ENCODE peak calls at places on chromosomes 5 and 9, in six cellular contexts. E, U, X, B, K and M are unnamed samples.

GRCh38 chr5:2992806-2993205 is 241.3 kb upstream of the IRX2 start:
- DNase-seq in X (no peak), K (no peak), U (no peak), B (no peak), E (no peak), M (no peak)

GRCh38 chr5:83987513-83988292 is 267.0 kb upstream of the HAPLN1 start:
- DNase-seq in B (no peak), K (no peak), U (no peak), X (no peak), E (no peak), M (no peak)

GRCh38 chr9:105044458-105044857 is 116.5 kb upstream of the ABCA1 start:
- DNase-seq in U (no peak), K (no peak), B (no peak), E (no peak), X (no peak), M (no peak)

GRCh38 chr9:133992780-133993634 is 883 bp upstream of the VAV2 start:
- DNase-seq in B (peak; percentile 89), K (peak; percentile 77), X (no peak), E (peak; percentile 77), U (peak; percentile 84), M (peak; percentile 84)

GRCh38 chr9:34413229-34413852 is 36.6 kb upstream of the MYORG start:
- DNase-seq in X (no peak), B (peak; percentile 59), K (no peak), U (peak; percentile 77), E (peak; percentile 31), M (no peak)

GRCh38 chr5:147446528-147446927 is 63.3 kb downstream of the DPYSL3 start:
- DNase-seq in E (no peak), K (no peak), B (no peak), X (no peak), U (no peak), M (no peak)

GRCh38 chr5:96669919-96670318 is 7.7 kb downstream of the CAST start:
- DNase-seq in K (no peak), B (no peak), X (no peak), U (no peak), E (no peak), M (no peak)

GRCh38 chr5:169945831-169946261 is 34.4 kb downstream of the INSYN2B start:
- DNase-seq in E (no peak), K (no peak), B (no peak), X (no peak), U (peak; percentile 49), M (no peak)

GRCh38 chr5:78920604-78921003 is 64.5 kb downstream of the ARSB start:
- DNase-seq in E (no peak), B (peak; percentile 11), K (no peak), U (no peak), X (no peak), M (no peak)

GRCh38 chr5:56668996-56669395 is 146.4 kb upstream of the MAP3K1 start:
- DNase-seq in X (no peak), K (no peak), E (peak; percentile 58), U (no peak), B (no peak), M (no peak)

GRCh38 chr9:83327750-83328622 is 210.2 kb downstream of the FRMD3 start:
- DNase-seq in X (no peak), U (no peak), E (no peak), B (no peak), K (no peak), M (no peak)
- TF ChIP-seq TAF1 in X (no peak), U (no peak), E (no peak), B (no peak), K (no peak), M (no peak)

GRCh38 chr9:128342971-128343680 is 2.8 kb downstream of the SLC27A4 start:
- DNase-seq in E (no peak), X (no peak), K (no peak), U (no peak), B (no peak), M (no peak)

GRCh38 chr9:128337972-128338371 is 2.4 kb upstream of the SLC27A4 start:
- DNase-seq in K (no peak), U (no peak), B (no peak), E (no peak), X (no peak), M (no peak)

GRCh38 chr9:128341435-128341849 is 1.1 kb downstream of the SLC27A4 start:
- DNase-seq in U (peak; percentile 85), X (no peak), B (peak; percentile 90), E (peak; percentile 68), K (peak; percentile 79), M (peak; percentile 85)

GRCh38 chr9:128339761-128340690 is at the start of gene SLC27A4:
- DNase-seq in B (peak; percentile 94), E (peak; percentile 70), U (peak; percentile 97), K (peak; percentile 87), X (peak; percentile 61), M (peak; percentile 95)

DNA sequence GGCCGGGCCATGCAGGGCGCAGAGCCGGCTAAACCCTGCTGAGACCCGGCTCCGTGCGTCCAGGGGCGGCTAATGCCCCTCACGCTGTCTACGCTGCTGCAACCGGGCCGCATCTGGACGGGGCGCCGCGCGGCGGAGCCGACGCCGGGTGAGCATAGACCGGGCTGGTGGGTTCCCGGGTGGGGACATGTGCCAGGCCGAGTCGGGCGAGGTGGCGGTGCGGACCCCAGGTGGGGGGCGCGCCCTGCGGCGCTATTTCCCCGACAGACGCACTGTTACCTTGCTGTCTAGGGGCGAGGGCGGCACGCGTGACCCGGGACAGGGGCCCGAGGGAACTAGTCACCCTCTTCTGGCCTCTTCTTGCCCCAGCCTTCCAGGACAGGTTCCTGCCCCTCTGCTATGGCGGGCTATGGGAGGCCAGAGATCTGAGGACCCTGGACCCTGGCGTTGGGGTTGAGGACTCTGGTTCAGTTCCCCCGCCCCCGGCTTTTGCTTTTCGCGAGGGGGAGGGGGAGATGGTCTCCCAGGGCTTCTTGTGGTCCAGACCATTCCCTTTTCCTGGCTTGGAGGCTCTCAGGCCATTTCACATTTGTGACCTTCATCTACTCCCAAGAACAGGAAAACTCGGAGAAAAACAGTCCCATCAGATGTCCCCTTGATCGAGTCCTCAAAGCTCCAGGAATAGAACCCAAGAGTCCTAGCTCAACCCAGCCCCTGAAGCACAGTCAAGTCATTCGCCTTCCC is 536 bp downstream of the SLC27A4 start:
- DNase-seq in U (peak; percentile 77), E (peak; percentile 11), X (no peak), B (peak; percentile 63), K (no peak), M (no peak)
- TF ChIP-seq POLR2A in U (no peak), E (no peak), X (no peak), B (no peak), K (no peak), M (no peak)

GRCh38 chr9:35736201-35736633 is 3.8 kb downstream of the CREB3 start:
- DNase-seq in E (peak; percentile 73), B (peak; percentile 55), X (no peak), K (no peak), U (peak; percentile 74), M (no peak)
- TF ChIP-seq TAF1 in E (no peak), B (no peak), X (no peak), K (no peak), U (no peak), M (no peak)

GRCh38 chr9:129597355-129598088 is 23.4 kb downstream of the C9orf50 start:
- DNase-seq in U (peak; percentile 76), K (no peak), X (no peak), E (peak; percentile 93), B (no peak), M (no peak)

GRCh38 chr9:129595903-129596540 is 24.9 kb downstream of the C9orf50 start:
- DNase-seq in U (no peak), E (no peak), K (no peak), X (no peak), B (peak; percentile 70), M (no peak)

GRCh38 chr9:129595323-129595741 is 25.6 kb downstream of the C9orf50 start:
- DNase-seq in B (no peak), E (no peak), U (no peak), X (no peak), K (no peak), M (no peak)

GRCh38 chr9:129598089-129598596 is 22.8 kb downstream of the C9orf50 start:
- DNase-seq in B (no peak), K (no peak), E (no peak), U (no peak), X (no peak), M (no peak)

GRCh38 chr9:129596541-129597328 is 24.2 kb downstream of the C9orf50 start:
- DNase-seq in X (no peak), B (no peak), U (peak; percentile 85), E (peak; percentile 82), K (no peak), M (no peak)
- TF ChIP-seq POLR2A in X (no peak), B (no peak), U (no peak), E (peak; percentile 45), K (no peak), M (no peak)

GRCh38 chr9:91036826-91037510 is 235.3 kb downstream of the SYK start:
- DNase-seq in E (peak; percentile 98), K (no peak), U (peak; percentile 80), X (no peak), B (peak; percentile 73), M (no peak)

GRCh38 chr9:91034521-91034920 is 232.9 kb downstream of the SYK start:
- DNase-seq in B (no peak), U (no peak), X (no peak), E (no peak), K (no peak), M (no peak)

GRCh38 chr9:91036356-91036755 is 234.7 kb downstream of the SYK start:
- DNase-seq in B (no peak), E (no peak), U (no peak), K (no peak), X (no peak), M (no peak)

GRCh38 chr9:91034976-91035824 is 233.6 kb downstream of the SYK start:
- DNase-seq in B (no peak), X (peak; percentile 16), E (no peak), U (no peak), K (no peak), M (no peak)

DNA sequence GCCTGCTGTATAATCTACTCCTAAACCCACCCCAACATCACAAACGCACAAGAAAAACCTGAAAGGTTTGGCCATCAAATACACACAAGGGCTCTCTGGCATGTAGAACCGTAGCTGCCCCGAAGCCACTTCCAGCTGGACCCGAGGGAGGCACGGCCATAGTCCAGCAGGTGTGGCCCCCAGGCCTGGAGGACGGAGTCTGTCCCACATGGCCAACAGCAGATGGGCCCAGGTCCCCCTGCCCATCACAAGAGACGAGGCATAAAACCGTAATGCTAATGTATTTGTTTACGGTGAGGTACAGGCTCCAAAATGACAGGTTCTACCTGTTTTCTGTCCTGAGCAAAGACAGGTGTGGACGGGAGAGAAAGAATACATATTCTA is 234.2 kb downstream of the SYK start:
- DNase-seq in K (no peak), U (no peak), E (no peak), B (no peak), X (no peak), M (no peak)
- TF ChIP-seq TAF1 in K (no peak), U (no peak), E (no peak), B (no peak), X (no peak), M (no peak)

DNA sequence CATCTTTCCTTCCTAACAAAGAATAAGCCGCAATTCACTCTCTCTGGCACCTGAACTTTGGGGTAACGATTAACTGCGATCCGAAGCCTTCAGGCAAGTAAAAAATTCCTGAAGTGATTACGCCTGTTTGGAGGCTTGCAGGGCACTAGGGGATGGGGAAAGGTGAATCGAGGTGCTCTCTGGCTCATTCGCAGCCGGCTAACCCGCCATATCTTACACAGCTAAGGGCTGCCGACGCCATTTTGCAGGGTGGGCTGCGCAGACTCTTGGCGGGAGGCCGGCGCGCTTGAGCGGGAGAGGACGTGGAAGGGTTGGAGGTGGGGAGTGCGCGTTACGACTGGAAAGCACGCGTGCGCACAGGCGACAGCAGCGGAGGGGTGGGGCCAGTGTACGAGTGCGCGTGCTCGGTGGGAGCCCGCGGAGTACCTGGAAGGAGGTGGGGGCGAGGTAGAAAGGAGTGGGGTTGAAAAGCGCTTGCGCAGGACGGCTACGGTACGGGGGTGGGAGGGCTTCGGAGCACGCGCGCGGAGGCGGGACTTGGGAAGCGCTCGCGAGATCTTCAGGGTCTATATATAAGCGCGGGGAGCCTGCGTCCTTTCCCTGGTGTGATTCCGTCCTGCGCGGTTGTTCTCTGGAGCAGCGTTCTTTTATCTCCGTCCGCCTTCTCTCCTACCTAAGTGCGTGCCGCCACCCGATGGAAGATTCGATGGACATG is at the start of gene NPM1:
- DNase-seq in E (peak; percentile 95), X (peak; percentile 98), U (peak; percentile 95), B (peak; percentile 100), K (peak; percentile 87), M (peak; percentile 90)
- TF ChIP-seq POLR2A in E (peak; percentile 87), X (peak; percentile 90), U (peak; percentile 98), B (peak; percentile 100), K (peak; percentile 97), M (peak; percentile 99)